ENCODE peak calls at places on chromosomes 6 and 20, in five cellular contexts. P is hepatocyte, L is HCT116, Y is tibial nerve, W is heart right ventricle. U is an unnamed sample.

GRCh38 chr6:110615723-110616122 is 139.3 kb upstream of the SLC22A16 start:
- DNase-seq in P (no peak), L (no peak), Y (no peak), W (no peak), U (no peak)

GRCh38 chr6:27786048-27786447 is 126.1 kb downstream of the OR2B2 start:
- DNase-seq in P (no peak), L (no peak), Y (no peak), W (no peak), U (no peak)

GRCh38 chr6:135901776-135902524 is 50.4 kb downstream of the PDE7B start:
- DNase-seq in P (peak; percentile 30), L (no peak), Y (peak; percentile 31), W (peak; percentile 78), U (no peak)

GRCh38 chr20:48723308-48724264 is 104.2 kb downstream of the PREX1 start:
- DNase-seq in P (peak; percentile 34), L (no peak), Y (peak; percentile 58), W (peak; percentile 29), U (no peak)

GRCh38 chr6:150592377-150592995 is 7.2 kb upstream of the PLEKHG1 start:
- DNase-seq in P (peak; percentile 32), L (no peak), Y (no peak), W (no peak), U (no peak)

GRCh38 chr6:138652824-138653223 is 120.7 kb upstream of the CCDC28A start:
- DNase-seq in P (no peak), L (no peak), Y (no peak), W (no peak), U (no peak)

GRCh38 chr6:163263196-163263595 is 151.3 kb upstream of the QKI start:
- DNase-seq in P (no peak), L (no peak), Y (peak; percentile 30), W (no peak), U (no peak)

GRCh38 chr6:157283330-157283898 is 39.9 kb downstream of the TMEM242 start:
- DNase-seq in P (no peak), L (no peak), Y (no peak), W (no peak), U (no peak)

GRCh38 chr6:44921787-44922186 is 406.3 kb upstream of the RUNX2 start:
- DNase-seq in P (no peak), L (no peak), Y (no peak), W (peak; percentile 64), U (no peak)

GRCh38 chr6:157885211-157885788 is 62.3 kb downstream of the SNX9 start:
- DNase-seq in P (no peak), L (no peak), Y (no peak), W (no peak), U (peak; percentile 78)

GRCh38 chr6:52925042-52925441 is 15.5 kb upstream of the GSTA3 start:
- DNase-seq in P (no peak), L (no peak), Y (no peak), W (no peak), U (no peak)

GRCh38 chr6:39979461-39980328 is 45.4 kb upstream of the MOCS1 start:
- DNase-seq in P (no peak), L (no peak), Y (no peak), W (no peak), U (no peak)

GRCh38 chr6:29602564-29603361 is 17.8 kb downstream of the OR2H2 start:
- DNase-seq in P (peak; percentile 54), L (peak; percentile 6), Y (no peak), W (no peak), U (no peak)

GRCh38 chr6:129732542-129732941 is 22.6 kb upstream of the ARHGAP18 start:
- DNase-seq in P (no peak), L (no peak), Y (no peak), W (no peak), U (no peak)

GRCh38 chr6:129860901-129861665 is at the start of gene TMEM244:
- DNase-seq in P (no peak), L (no peak), Y (no peak), W (no peak), U (no peak)

GRCh38 chr6:23006656-23007055 is 437.3 kb downstream of the HDGFL1 start:
- DNase-seq in P (no peak), L (no peak), Y (no peak), W (no peak), U (no peak)

GRCh38 chr20:63917811-63918210 is 22.9 kb downstream of the DNAJC5 start:
- DNase-seq in P (no peak), L (no peak), Y (no peak), W (no peak), U (no peak)

GRCh38 chr20:41135187-41135887 is 2.0 kb upstream of the PLCG1 start:
- DNase-seq in P (peak; percentile 72), L (peak; percentile 32), Y (no peak), W (no peak), U (peak; percentile 58)

GRCh38 chr6:20444786-20445271 is 43.1 kb downstream of the E2F3 start:
- DNase-seq in P (no peak), L (no peak), Y (no peak), W (no peak), U (no peak)

GRCh38 chr6:42041131-42042055 is 8.9 kb upstream of the TAF8 start:
- DNase-seq in P (no peak), L (no peak), Y (no peak), W (peak; percentile 63), U (no peak)

GRCh38 chr6:79377830-79378460 is 143.5 kb upstream of the HMGN3 start:
- DNase-seq in P (peak; percentile 20), L (no peak), Y (no peak), W (no peak), U (no peak)

GRCh38 chr6:47729457-47729856 is 31.1 kb downstream of the ADGRF4 start:
- DNase-seq in P (no peak), L (no peak), Y (no peak), W (no peak), U (no peak)

GRCh38 chr20:61666471-61666832 is 399.2 kb downstream of the TAF4 start:
- DNase-seq in P (no peak), L (no peak), Y (no peak), W (no peak), U (no peak)

GRCh38 chr6:123323419-123324329 is 313.1 kb downstream of the TRDN start:
- DNase-seq in P (peak; percentile 54), L (no peak), Y (no peak), W (no peak), U (no peak)

GRCh38 chr20:43893930-43894329 is 20.7 kb upstream of the TOX2 start:
- DNase-seq in P (no peak), L (no peak), Y (no peak), W (no peak), U (no peak)

GRCh38 chr20:16485406-16485805 is 87.8 kb downstream of the KIF16B start:
- DNase-seq in P (no peak), L (no peak), Y (no peak), W (no peak), U (no peak)

GRCh38 chr6:26130581-26131247 is 43.5 kb downstream of the HFE start:
- DNase-seq in P (no peak), L (no peak), Y (no peak), W (no peak), U (no peak)

GRCh38 chr20:58154106-58154505 is 74.3 kb downstream of the ANKRD60 start:
- DNase-seq in P (no peak), L (no peak), Y (no peak), W (no peak), U (no peak)

GRCh38 chr6:31794866-31795615 is 511 bp downstream of the VARS1 start:
- DNase-seq in P (no peak), L (no peak), Y (no peak), W (peak; percentile 34), U (peak; percentile 51)

GRCh38 chr6:139375239-139376053 is 998 bp upstream of the CITED2 start:
- DNase-seq in P (peak; percentile 96), L (peak; percentile 83), Y (peak; percentile 83), W (peak; percentile 89), U (peak; percentile 74)

GRCh38 chr6:70377372-70377771 is 35.9 kb upstream of the FAM135A start:
- DNase-seq in P (no peak), L (no peak), Y (no peak), W (no peak), U (no peak)

GRCh38 chr6:70375882-70376281 is 37.4 kb upstream of the FAM135A start:
- DNase-seq in P (no peak), L (peak; percentile 54), Y (no peak), W (no peak), U (no peak)

GRCh38 chr6:70371454-70372105 is 41.7 kb upstream of the FAM135A start:
- DNase-seq in P (peak; percentile 84), L (peak; percentile 67), Y (no peak), W (no peak), U (no peak)

GRCh38 chr6:70376628-70377027 is 36.7 kb upstream of the FAM135A start:
- DNase-seq in P (no peak), L (no peak), Y (no peak), W (no peak), U (no peak)

DNA sequence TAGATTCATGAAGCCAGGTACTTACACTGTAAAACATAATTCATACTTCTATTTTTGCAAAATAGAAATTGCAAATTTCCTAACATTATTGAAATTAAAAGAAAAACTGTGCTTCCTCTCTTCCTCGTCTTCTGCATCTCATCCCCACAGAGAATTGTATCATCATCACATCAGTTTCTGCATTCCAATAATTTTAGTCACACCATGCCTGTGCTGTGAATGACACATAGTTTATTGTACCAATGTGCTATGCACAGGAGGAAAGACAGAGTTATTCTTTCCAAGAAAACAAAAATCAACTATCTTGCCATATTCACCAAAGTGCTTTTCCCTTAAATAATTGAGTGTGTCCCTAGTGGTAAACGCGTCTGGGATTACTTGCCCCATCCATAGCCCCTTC is 38.1 kb upstream of the FAM135A start:
- DNase-seq in P (no peak), L (no peak), Y (no peak), W (no peak), U (no peak)
- TF ChIP-seq CTCF in P (no peak), L (no peak), Y (no peak), W (no peak), U (no peak)

GRCh38 chr20:14494355-14494754 is 156.9 kb upstream of the FLRT3 start:
- DNase-seq in P (no peak), L (no peak), Y (no peak), W (no peak), U (no peak)
- H3K27ac ChIP-seq in P (no peak overlapping the region), L (no peak overlapping the region), Y (no peak overlapping the region), W (no peak overlapping the region), U (no peak overlapping the region)

DNA sequence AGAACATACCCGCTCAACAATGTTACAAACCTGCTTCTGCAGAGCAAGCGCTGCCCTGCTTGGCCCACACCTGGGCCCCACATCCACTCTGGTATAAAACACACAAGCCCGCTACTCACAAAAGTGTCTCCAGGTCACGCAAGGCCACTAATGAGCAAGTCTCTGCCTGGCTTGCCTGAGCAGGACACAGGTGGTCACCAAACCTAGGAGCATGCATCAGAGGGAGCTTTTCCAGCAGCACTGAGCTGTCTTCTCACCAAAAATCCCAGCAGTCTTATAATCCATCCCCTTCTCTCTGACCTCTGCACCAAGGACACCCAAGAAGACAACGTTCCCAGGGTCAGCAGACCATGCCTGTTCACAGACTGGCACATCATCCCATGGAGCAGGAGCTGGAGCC is 100.8 kb downstream of the DLL1 start:
- DNase-seq in P (no peak), L (no peak), Y (no peak), W (no peak), U (no peak)
- H3K9me3 ChIP-seq in P (peaks cover 5% of the 10 kb centered on the region), L (no peaks in the 10 kb centered on the region), Y (peaks cover 3% of the 10 kb centered on the region), W (no peaks in the 10 kb centered on the region), U (peaks cover 12% of the 10 kb centered on the region)

DNA sequence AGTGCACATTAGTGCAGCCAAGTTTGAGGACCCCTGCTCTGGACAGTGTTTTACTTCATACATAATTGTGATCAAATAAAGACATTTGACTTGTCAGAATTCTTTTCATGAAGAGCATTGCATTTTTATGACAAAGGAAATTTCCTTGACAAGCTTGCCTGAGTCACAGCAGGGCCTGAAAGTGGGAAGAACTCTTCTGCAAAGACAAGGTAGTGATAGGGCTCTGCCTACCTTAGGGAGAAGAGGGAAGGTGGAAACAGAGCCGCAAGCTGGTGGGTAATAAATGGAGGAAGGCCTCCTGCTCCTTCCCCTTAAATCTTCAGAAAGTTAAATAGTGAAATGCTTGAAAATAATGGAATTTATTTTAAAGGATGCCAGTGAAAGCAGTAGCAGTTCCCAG is 118.2 kb downstream of the DHX35 start:
- DNase-seq in P (no peak), L (no peak), Y (no peak), W (no peak), U (no peak)
- TF ChIP-seq CTCF in P (no peak), L (no peak), Y (no peak), W (no peak), U (no peak)

U was measured in CD4-positive, alpha-beta T cell.